ENCODE peak calls at places on chromosomes 6 and 20, in five cellular contexts. P is H1, R is mesenchymal stem cell, O is neuronal stem cell, S is trophoblast cell. Y is an unnamed sample.

GRCh38 chr6:66896415-66896814 is 1189.4 kb upstream of the EYS start:
- DNase-seq in R (no peak), S (peak), O (no peak), P (no peak), Y (no peak)

GRCh38 chr20:48864738-48865318 is 37.0 kb upstream of the PREX1 start:
- DNase-seq in O (no peak), P (no peak), R (no peak), S (no peak), Y (no peak)

GRCh38 chr6:165574220-165574619 is 88.8 kb downstream of the PDE10A start:
- DNase-seq in O (no peak), P (no peak), R (no peak), S (no peak), Y (no peak)

GRCh38 chr20:4942336-4942735 is 59.0 kb downstream of the SLC23A2 start:
- DNase-seq in R (no peak), O (no peak), P (no peak), S (no peak), Y (no peak)

GRCh38 chr6:155219858-155220301 is 43.9 kb upstream of the CLDN20 start:
- DNase-seq in R (no peak), O (no peak), S (no peak), P (no peak), Y (no peak)

GRCh38 chr6:13485923-13486557 is 1.4 kb downstream of the GFOD1 start:
- DNase-seq in S (peak), R (peak), O (peak), P (no peak), Y (no peak)

GRCh38 chr6:33428219-33428890 is 8.5 kb downstream of the SYNGAP1 start:
- DNase-seq in P (no peak), S (peak), O (no peak), R (peak), Y (peak)

GRCh38 chr6:815348-815738 is 122.4 kb upstream of the EXOC2 start:
- DNase-seq in P (no peak), R (no peak), S (no peak), O (no peak), Y (no peak)

GRCh38 chr6:143657809-143658208 is 20.0 kb upstream of the PHACTR2 start:
- DNase-seq in S (no peak), P (no peak), R (no peak), O (no peak), Y (no peak)

GRCh38 chr6:160060920-160061447 is 60.6 kb upstream of the SLC22A1 start:
- DNase-seq in P (no peak), R (no peak), S (no peak), O (no peak), Y (no peak)

GRCh38 chr6:39812853-39813533 is 20.8 kb downstream of the DAAM2 start:
- DNase-seq in R (peak), O (no peak), S (no peak), P (no peak), Y (no peak)

GRCh38 chr6:17101422-17102257 is at the start of gene STMND1:
- DNase-seq in R (peak), P (peak), O (peak), S (no peak), Y (peak)

GRCh38 chr6:140979642-140980091 is 1153.1 kb upstream of the GJE1 start:
- DNase-seq in R (peak), P (no peak), O (no peak), S (peak), Y (no peak)

GRCh38 chr20:19079536-19080299 is 132.7 kb upstream of the SLC24A3 start:
- DNase-seq in P (peak), O (no peak), R (no peak), S (no peak), Y (no peak)

GRCh38 chr20:4195499-4195898 is 180.1 kb upstream of the RNF24 start:
- DNase-seq in R (peak), S (no peak), P (peak), O (no peak), Y (peak)

GRCh38 chr6:12769556-12770255 is 53.1 kb downstream of the PHACTR1 start:
- DNase-seq in R (no peak), S (no peak), P (no peak), O (no peak), Y (no peak)

GRCh38 chr6:75144396-75144795 is 61.5 kb downstream of the COL12A1 start:
- DNase-seq in S (no peak), R (no peak), O (no peak), P (no peak), Y (no peak)

DNA sequence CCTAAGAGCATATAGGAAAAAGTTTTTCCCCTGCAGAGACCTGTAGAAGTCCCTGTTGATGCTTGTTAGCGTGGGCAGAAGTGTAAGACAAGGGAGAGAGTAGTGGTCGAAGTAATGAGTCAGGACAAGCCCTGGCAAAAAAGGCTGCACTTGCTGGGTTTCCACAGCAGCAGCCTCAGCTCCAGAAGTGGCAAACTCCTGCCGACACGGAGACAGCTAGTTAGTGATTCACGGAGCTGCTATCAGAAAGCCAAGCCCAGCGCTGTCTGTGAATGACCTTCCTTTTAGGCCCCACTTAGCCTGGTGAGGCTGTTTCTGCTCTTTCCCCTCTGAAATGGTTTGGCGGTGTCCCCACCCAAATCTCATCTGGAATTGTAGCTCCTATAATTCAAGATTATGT is 109.1 kb downstream of the FAM50B start:
- DNase-seq in S (no peak), P (no peak), R (no peak), O (no peak), Y (no peak)
- H2BK12ac ChIP-seq in S (no peak), P (no peak), R (no peak), O (no peak), Y (no peak)

GRCh38 chr6:139687055-139687454 is 312.6 kb upstream of the CITED2 start:
- DNase-seq in P (no peak), R (no peak), O (no peak), S (no peak), Y (no peak)
- H2BK12ac ChIP-seq in P (no peak), R (no peak), O (no peak), S (no peak), Y (no peak)

GRCh38 chr6:98016565-98016964 is 733.5 kb upstream of the MMS22L start:
- DNase-seq in S (no peak), R (no peak), P (no peak), O (no peak), Y (no peak)
- H2BK12ac ChIP-seq in S (no peak), R (no peak), P (peak), O (no peak), Y (no peak)

GRCh38 chr20:53918949-53919361 is 151.4 kb downstream of the BCAS1 start:
- DNase-seq in P (peak), R (no peak), O (no peak), S (no peak), Y (peak)
- H2BK12ac ChIP-seq in P (no peak), R (no peak), O (no peak), S (no peak), Y (no peak)

GRCh38 chr6:3261921-3262320 is 3.2 kb downstream of the PSMG4 start:
- DNase-seq in P (no peak), O (no peak), R (no peak), S (no peak), Y (no peak)
- H2BK12ac ChIP-seq in P (no peak), O (no peak), R (no peak), S (no peak), Y (no peak)

DNA sequence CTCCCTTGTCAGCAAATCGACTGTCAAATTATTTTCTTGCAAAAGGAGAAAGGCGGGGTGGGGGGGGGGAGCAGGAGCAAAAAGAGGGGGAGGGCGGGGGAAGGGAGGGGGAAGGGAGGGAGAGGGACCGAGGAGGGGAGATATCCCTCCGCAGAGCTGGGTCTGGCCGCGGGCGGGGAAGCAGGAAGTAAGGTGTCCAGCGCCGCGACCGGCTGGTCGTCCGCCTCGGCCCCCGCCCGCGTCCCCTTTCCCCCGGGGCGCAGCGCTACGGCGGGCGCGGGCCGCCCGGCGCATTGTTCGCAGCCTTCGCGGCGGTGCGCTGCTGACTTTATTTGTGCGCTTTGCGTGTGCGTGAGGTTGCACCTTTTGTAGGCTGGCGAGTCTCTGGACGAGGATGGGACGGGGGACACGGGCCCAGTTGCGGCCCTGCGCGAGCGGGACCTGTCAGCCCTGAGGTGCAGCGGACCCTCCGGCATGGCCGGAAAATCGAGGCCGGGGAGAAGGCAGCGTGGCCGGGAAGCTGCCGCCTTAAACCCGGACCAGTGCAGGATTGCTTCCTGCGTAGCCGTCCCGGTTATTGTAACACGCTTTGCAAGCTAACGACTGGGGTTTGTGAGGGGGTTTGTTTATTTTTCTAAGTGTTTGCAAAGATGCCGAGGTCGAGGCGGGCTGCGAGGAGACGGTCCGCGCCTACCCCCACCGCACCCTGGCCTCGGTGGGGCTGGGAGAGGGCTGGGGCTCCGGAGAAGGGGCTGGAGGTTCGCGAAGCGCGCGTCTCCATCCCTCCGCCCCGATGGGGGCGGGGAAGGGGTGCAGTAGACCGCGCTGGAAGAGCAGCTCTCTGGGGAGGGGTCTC is 673 bp upstream of the TRERF1 start:
- DNase-seq in P (peak), S (no peak), R (peak), O (peak), Y (peak)
- H2BK12ac ChIP-seq in P (peak), S (peak), R (peak), O (peak), Y (no peak)

GRCh38 chr6:157689875-157690274 is 133.2 kb upstream of the SNX9 start:
- DNase-seq in S (no peak), P (no peak), O (no peak), R (no peak), Y (no peak)

GRCh38 chr6:157688960-157689599 is 134.0 kb upstream of the SNX9 start:
- DNase-seq in R (no peak), P (peak), S (peak), O (no peak), Y (peak)

GRCh38 chr6:157690441-157691210 is 132.4 kb upstream of the SNX9 start:
- DNase-seq in O (no peak), S (no peak), P (no peak), R (no peak), Y (no peak)

GRCh38 chr6:157695301-157696030 is 127.6 kb upstream of the SNX9 start:
- DNase-seq in R (no peak), O (no peak), S (no peak), P (no peak), Y (no peak)

GRCh38 chr6:157693867-157694266 is 129.2 kb upstream of the SNX9 start:
- DNase-seq in S (no peak), O (no peak), P (no peak), R (no peak), Y (no peak)
- H2BK12ac ChIP-seq in S (no peak), O (no peak), P (no peak), R (no peak), Y (no peak)

GRCh38 chr6:14848019-14848418 is 397.9 kb upstream of the JARID2 start:
- DNase-seq in R (no peak), O (no peak), S (no peak), P (no peak), Y (no peak)

GRCh38 chr6:14856177-14856576 is 389.7 kb upstream of the JARID2 start:
- DNase-seq in O (no peak), R (no peak), S (no peak), P (no peak), Y (no peak)

GRCh38 chr6:14849224-14849623 is 396.6 kb upstream of the JARID2 start:
- DNase-seq in R (no peak), O (peak), P (no peak), S (no peak), Y (no peak)

GRCh38 chr6:14852375-14852774 is 393.5 kb upstream of the JARID2 start:
- DNase-seq in O (no peak), S (no peak), P (no peak), R (no peak), Y (no peak)

GRCh38 chr6:14851286-14851685 is 394.6 kb upstream of the JARID2 start:
- DNase-seq in P (no peak), S (no peak), R (no peak), O (no peak), Y (no peak)
- H2BK12ac ChIP-seq in P (no peak), S (no peak), R (no peak), O (no peak), Y (no peak)

GRCh38 chr6:148747145-148747492 is 289 bp downstream of the UST start:
- DNase-seq in S (no peak), O (peak), R (peak), P (no peak), Y (no peak)

GRCh38 chr6:148743476-148743875 is 3.4 kb upstream of the UST start:
- DNase-seq in P (no peak), S (no peak), O (no peak), R (no peak), Y (no peak)

GRCh38 chr6:148747493-148748160 is 797 bp downstream of the UST start:
- DNase-seq in S (no peak), P (peak), O (peak), R (peak), Y (peak)

GRCh38 chr6:148746363-148747144 is at the start of gene UST:
- DNase-seq in S (peak), O (peak), R (peak), P (peak), Y (peak)

DNA sequence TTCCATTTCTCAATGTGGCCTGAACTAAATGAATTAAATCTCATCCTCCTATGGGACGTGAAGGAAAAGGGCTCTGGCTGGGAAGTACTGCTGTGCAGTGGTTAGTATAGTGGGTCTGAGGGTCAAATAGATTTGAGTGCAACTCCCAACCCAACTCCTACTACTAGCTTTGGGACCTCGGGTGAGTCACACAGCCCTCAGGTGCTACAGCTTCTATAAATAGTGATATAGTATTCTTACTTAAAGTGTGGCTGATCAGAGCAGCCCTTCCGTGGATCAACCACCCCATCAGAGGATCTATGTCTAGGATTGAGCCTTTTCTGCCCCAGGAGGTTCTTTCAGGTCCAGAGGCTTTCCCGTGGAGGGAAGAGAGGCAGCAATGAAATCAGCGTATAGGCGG is 904 bp upstream of the UST start:
- DNase-seq in R (no peak), P (no peak), S (no peak), O (no peak), Y (no peak)
- H2BK12ac ChIP-seq in R (peak), P (no peak), S (no peak), O (no peak), Y (no peak)